ENCODE peak calls at places on chromosomes 5 and 9, in four cellular contexts. T, J, F and R are unnamed samples.

GRCh38 chr5:14416709-14417108 is 164.9 kb upstream of the OTULINL start:
- DNase-seq in J (no peak), F (no peak), T (no peak), R (no peak)

GRCh38 chr9:107833295-107833694 is 343.7 kb upstream of the KLF4 start:
- DNase-seq in T (no peak), F (no peak), J (no peak), R (no peak)

GRCh38 chr5:134099939-134100282 is 14.6 kb upstream of the TCF7 start:
- DNase-seq in J (no peak), F (no peak), T (no peak), R (no peak)

GRCh38 chr5:41587668-41588067 is 77.3 kb upstream of the PLCXD3 start:
- DNase-seq in T (no peak), J (no peak), F (no peak), R (no peak)

GRCh38 chr9:125106285-125106893 is 36.9 kb downstream of the SCAI start:
- DNase-seq in J (no peak), F (no peak), T (no peak), R (no peak)

GRCh38 chr5:143245929-143246561 is 157.4 kb downstream of the NR3C1 start:
- DNase-seq in F (no peak), J (peak; percentile 95), T (no peak), R (peak; percentile 2)

GRCh38 chr5:175842947-175843793 is 28.2 kb upstream of the CPLX2 start:
- DNase-seq in F (no peak), T (no peak), J (peak; percentile 72), R (no peak)

GRCh38 chr9:86843182-86843581 is 104.1 kb downstream of the GAS1 start:
- DNase-seq in F (no peak), T (no peak), J (no peak), R (no peak)

GRCh38 chr5:1729641-1730486 is 69.8 kb downstream of the MRPL36 start:
- DNase-seq in T (peak; percentile 6), F (no peak), J (no peak), R (no peak)

GRCh38 chr9:32554107-32554506 is 1.7 kb upstream of the TOPORS start:
- DNase-seq in F (no peak), J (no peak), T (no peak), R (no peak)

GRCh38 chr5:127092690-127093089 is 19.4 kb upstream of the C5orf63 start:
- DNase-seq in T (no peak), J (no peak), F (no peak), R (no peak)

GRCh38 chr5:149680810-149681221 is 49.3 kb upstream of the PPARGC1B start:
- DNase-seq in F (no peak), T (no peak), J (no peak), R (no peak)

GRCh38 chr9:86187121-86187520 is 72.3 kb downstream of the C9orf153 start:
- DNase-seq in J (no peak), F (peak; percentile 4), T (no peak), R (no peak)

GRCh38 chr5:57532513-57533497 is 50.2 kb upstream of the ACTBL2 start:
- DNase-seq in T (no peak), F (no peak), J (no peak), R (no peak)

GRCh38 chr9:77511525-77511924 is 136.6 kb downstream of the GNA14 start:
- DNase-seq in J (no peak), F (no peak), T (no peak), R (no peak)